ENCODE peak calls at places on chromosomes 12 and 14, in five cellular contexts. K, B, I, G and Y are unnamed samples.

GRCh38 chr12:31369712-31370521 is 44.0 kb upstream of the SINHCAF start:
- DNase-seq in I (peak), G (peak), B (peak), K (peak), Y (no peak)

GRCh38 chr12:115813256-115813655 is 464.2 kb downstream of the MED13L start:
- DNase-seq in I (no peak), B (no peak), G (no peak), K (no peak), Y (no peak)

GRCh38 chr12:450438-450837 is 9.3 kb upstream of the B4GALNT3 start:
- DNase-seq in K (no peak), B (no peak), I (no peak), G (no peak), Y (no peak)

GRCh38 chr12:120467439-120467838 is 2.1 kb downstream of the SRSF9 start:
- DNase-seq in G (no peak), I (no peak), K (no peak), B (no peak), Y (no peak)

GRCh38 chr12:89648211-89648930 is 60.3 kb downstream of the ATP2B1 start:
- DNase-seq in K (peak), B (peak), G (peak), I (no peak), Y (no peak)

GRCh38 chr14:22336031-22336430 is 253.0 kb downstream of the DAD1 start:
- DNase-seq in B (no peak), G (no peak), K (no peak), I (no peak), Y (no peak)

GRCh38 chr12:15268927-15269552 is 47.8 kb upstream of the RERG start:
- DNase-seq in K (peak), G (peak), I (peak), B (peak), Y (peak)

GRCh38 chr12:105036937-105037649 is 47.2 kb downstream of the ALDH1L2 start:
- DNase-seq in B (peak), I (no peak), K (no peak), G (no peak), Y (no peak)

GRCh38 chr14:67938046-67938445 is 118.5 kb downstream of the RAD51B start:
- DNase-seq in G (peak), K (no peak), I (no peak), B (no peak), Y (no peak)

GRCh38 chr12:119069029-119069731 is 87.8 kb downstream of the SRRM4 start:
- DNase-seq in G (peak), B (no peak), I (no peak), K (no peak), Y (no peak)

GRCh38 chr14:91058017-91058675 is 2.3 kb downstream of the RPS6KA5 start:
- DNase-seq in G (no peak), I (no peak), B (peak), K (no peak), Y (no peak)

GRCh38 chr12:58346032-58346632 is 404.8 kb downstream of the ATP23 start:
- DNase-seq in G (peak), B (peak), K (peak), I (peak), Y (no peak)

GRCh38 chr12:132506730-132507538 is 17.0 kb downstream of the FBRSL1 start:
- DNase-seq in K (peak), B (peak), G (no peak), I (peak), Y (peak)

GRCh38 chr12:107564946-107565345 is 120.7 kb upstream of the PWP1 start:
- DNase-seq in I (peak), K (peak), B (peak), G (peak), Y (peak)

GRCh38 chr14:92417759-92418158 is 94.8 kb downstream of the SLC24A4 start:
- DNase-seq in I (no peak), B (no peak), G (no peak), K (no peak), Y (no peak)

GRCh38 chr14:64026600-64026999 is 173.8 kb downstream of the SYNE2 start:
- DNase-seq in G (no peak), K (no peak), I (no peak), B (no peak), Y (no peak)

GRCh38 chr14:53613404-53614253 is 343.0 kb downstream of the BMP4 start:
- DNase-seq in I (no peak), G (peak), B (peak), K (no peak), Y (peak)
- TF ChIP-seq CTCF in I (no peak), G (no peak), B (no peak), K (no peak), Y (peak)

GRCh38 chr12:130715996-130716917 is at the start of gene RIMBP2:
- DNase-seq in B (peak), G (peak), I (peak), K (peak), Y (no peak)
- H3K4me3 ChIP-seq in B (peak), G (peak), I (no peak), K (no peak), Y (no peak)

GRCh38 chr12:96698965-96699364 is 208.1 kb upstream of the NEDD1 start:
- DNase-seq in G (peak), B (no peak), K (no peak), I (no peak), Y (no peak)

DNA sequence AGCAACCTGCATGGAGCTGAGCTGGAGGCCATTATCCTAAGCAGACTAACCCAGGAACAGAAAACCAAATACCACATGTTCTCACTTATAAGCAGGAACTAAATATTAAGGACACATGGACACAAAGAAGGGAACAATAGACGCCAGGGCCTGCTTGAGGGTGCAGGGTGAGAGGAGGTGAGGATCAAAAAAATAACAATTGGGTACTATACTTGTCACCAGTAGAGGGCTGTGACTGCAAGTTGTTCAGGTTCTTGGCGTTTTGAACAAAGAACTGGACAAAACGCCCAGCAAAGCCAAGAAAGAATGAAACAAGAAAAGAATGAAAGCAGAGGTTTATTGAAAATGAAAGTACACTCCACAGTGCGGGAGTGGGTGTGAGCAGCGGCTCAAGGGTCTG is 208.5 kb upstream of the NEDD1 start:
- DNase-seq in B (no peak), G (peak), K (no peak), I (no peak), Y (no peak)
- TF ChIP-seq CTCF in B (peak), G (peak), K (peak), I (no peak), Y (peak)

GRCh38 chr12:26689281-26689841 is 143.6 kb downstream of the ITPR2 start:
- DNase-seq in G (no peak), I (no peak), K (no peak), B (peak), Y (no peak)

GRCh38 chr12:26692417-26692816 is 140.6 kb downstream of the ITPR2 start:
- DNase-seq in K (no peak), I (no peak), B (no peak), G (no peak), Y (no peak)

GRCh38 chr12:26690601-26691000 is 142.4 kb downstream of the ITPR2 start:
- DNase-seq in I (no peak), G (no peak), B (no peak), K (no peak), Y (no peak)

GRCh38 chr12:26688344-26688904 is 144.6 kb downstream of the ITPR2 start:
- DNase-seq in B (no peak), K (no peak), I (no peak), G (no peak), Y (no peak)

DNA sequence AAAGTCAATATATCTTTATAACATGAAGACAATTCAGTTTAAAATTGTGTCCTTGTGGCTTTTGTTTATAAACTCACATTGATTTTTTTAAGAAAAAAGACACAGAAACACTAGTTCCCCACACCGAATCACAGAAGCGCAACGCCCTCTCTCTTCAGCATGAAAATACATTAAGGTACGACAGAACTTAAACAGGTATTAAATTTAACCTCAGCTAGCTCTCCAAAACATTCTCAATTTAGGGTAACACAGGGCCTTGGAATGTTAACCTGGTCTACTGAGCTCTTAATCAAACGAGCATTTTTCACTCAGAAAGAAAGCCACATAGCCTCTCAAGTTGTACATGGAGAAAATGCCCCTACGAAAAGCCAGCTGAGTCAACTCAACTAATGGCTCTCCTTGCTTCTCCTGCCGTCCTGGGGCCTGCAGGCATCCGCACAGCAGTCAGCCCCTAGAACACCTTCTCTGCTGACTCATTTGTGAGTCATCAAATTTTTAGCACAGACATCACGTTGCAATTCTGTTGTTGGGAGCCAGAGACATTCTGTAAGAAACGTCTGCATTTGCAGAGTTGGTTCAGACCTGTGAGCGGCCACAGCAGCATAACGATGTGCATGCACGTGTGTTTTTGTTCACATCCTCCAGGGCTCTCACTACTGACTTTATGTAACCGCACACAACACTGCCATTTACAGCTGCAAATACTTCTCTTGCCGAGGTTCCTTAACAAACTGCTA is 141.6 kb downstream of the ITPR2 start:
- DNase-seq in G (peak), K (peak), I (peak), B (peak), Y (no peak)
- H3K4me3 ChIP-seq in G (no peak), K (no peak), I (no peak), B (no peak), Y (no peak)